ENCODE peak calls at places on chromosome 11, in eight cellular contexts. O is psoas muscle; H is CD8-positive, alpha-beta T cell; U is tibial artery; W is endodermal cell; P is cardiac muscle cell; Q is effector memory CD4-positive, alpha-beta T cell; V is GM23338. Z is an unnamed sample.

GRCh38 chr11:33259869-33260268 is 2.7 kb downstream of the HIPK3 start:
- DNase-seq in O (no peak), H (no peak), U (no peak), W (no peak), P (no peak), Q (no peak), V (no peak), Z (no peak)

GRCh38 chr11:35040221-35040942 is 98.6 kb upstream of the CD44 start:
- DNase-seq in O (no peak), H (peak; percentile 51), U (no peak), W (no peak), P (no peak), Q (peak; percentile 67), V (no peak), Z (peak; percentile 78)

GRCh38 chr11:9716275-9717039 is 52.6 kb downstream of the SWAP70 start:
- DNase-seq in O (no peak), H (no peak), U (no peak), W (no peak), P (no peak), Q (no peak), V (no peak), Z (no peak)

GRCh38 chr11:65425971-65426838 is 3.6 kb downstream of the NEAT1 start:
- DNase-seq in O (no peak), H (no peak), U (no peak), W (no peak), P (no peak), Q (no peak), V (no peak), Z (peak; percentile 81)

GRCh38 chr11:59157433-59157832 is 14.5 kb upstream of the DTX4 start:
- DNase-seq in O (no peak), H (no peak), U (no peak), W (no peak), P (no peak), Q (no peak), V (no peak), Z (no peak)

GRCh38 chr11:25515576-25515975 is 816.4 kb upstream of the ANO3 start:
- DNase-seq in O (no peak), H (no peak), U (no peak), W (no peak), P (no peak), Q (no peak), V (no peak), Z (no peak)

GRCh38 chr11:75802913-75803820 is 11.8 kb upstream of the UVRAG start:
- DNase-seq in O (peak; percentile 72), H (peak; percentile 57), U (peak; percentile 81), W (peak; percentile 94), P (peak; percentile 77), Q (peak; percentile 33), V (peak; percentile 86), Z (peak; percentile 59)

GRCh38 chr11:78699606-78700005 is 124.9 kb upstream of the NARS2 start:
- DNase-seq in O (no peak), H (no peak), U (no peak), W (no peak), P (no peak), Q (no peak), V (no peak), Z (no peak)

GRCh38 chr11:72782081-72782920 is 11.5 kb downstream of the STARD10 start:
- DNase-seq in O (peak; percentile 43), H (no peak), U (no peak), W (peak; percentile 86), P (peak; percentile 20), Q (no peak), V (peak; percentile 71), Z (no peak)

GRCh38 chr11:93529707-93530467 is 13.3 kb downstream of the SMCO4 start:
- DNase-seq in O (peak; percentile 53), H (no peak), U (no peak), W (no peak), P (no peak), Q (no peak), V (no peak), Z (no peak)

GRCh38 chr11:33544593-33545373 is 155.8 kb downstream of the C11orf91 start:
- DNase-seq in O (no peak), H (no peak), U (no peak), W (no peak), P (no peak), Q (no peak), V (no peak), Z (no peak)

GRCh38 chr11:44191322-44192014 is 96.0 kb downstream of the EXT2 start:
- DNase-seq in O (no peak), H (no peak), U (no peak), W (no peak), P (no peak), Q (no peak), V (no peak), Z (no peak)

GRCh38 chr11:74031310-74031676 is 22.4 kb upstream of the UCP3 start:
- DNase-seq in O (no peak), H (no peak), U (no peak), W (no peak), P (no peak), Q (no peak), V (no peak), Z (no peak)

GRCh38 chr11:111978028-111978771 is 41.1 kb downstream of the DIXDC1 start:
- DNase-seq in O (peak; percentile 61), H (no peak), U (peak; percentile 90), W (peak; percentile 92), P (peak; percentile 85), Q (no peak), V (peak; percentile 92), Z (no peak)

GRCh38 chr11:2266586-2267305 is 3.6 kb downstream of the ASCL2 start:
- DNase-seq in O (peak; percentile 25), H (no peak), U (no peak), W (no peak), P (no peak), Q (no peak), V (no peak), Z (no peak)

GRCh38 chr11:21514298-21514697 is 678.6 kb upstream of the ANO5 start:
- DNase-seq in O (no peak), H (no peak), U (no peak), W (peak; percentile 67), P (peak; percentile 53), Q (no peak), V (peak; percentile 36), Z (no peak)

GRCh38 chr11:134633276-134633675 is 221.2 kb upstream of the B3GAT1 start:
- DNase-seq in O (no peak), H (no peak), U (peak; percentile 50), W (peak; percentile 26), P (no peak), Q (no peak), V (no peak), Z (no peak)

GRCh38 chr11:134634897-134635831 is 223.1 kb upstream of the B3GAT1 start:
- DNase-seq in O (no peak), H (no peak), U (no peak), W (peak; percentile 67), P (peak; percentile 41), Q (no peak), V (peak; percentile 15), Z (no peak)

GRCh38 chr11:134637091-134638015 is 225.3 kb upstream of the B3GAT1 start:
- DNase-seq in O (no peak), H (no peak), U (no peak), W (peak; percentile 34), P (no peak), Q (no peak), V (no peak), Z (no peak)

GRCh38 chr11:134638796-134639540 is 226.9 kb upstream of the B3GAT1 start:
- DNase-seq in O (no peak), H (no peak), U (peak; percentile 38), W (peak; percentile 34), P (no peak), Q (no peak), V (no peak), Z (no peak)

DNA sequence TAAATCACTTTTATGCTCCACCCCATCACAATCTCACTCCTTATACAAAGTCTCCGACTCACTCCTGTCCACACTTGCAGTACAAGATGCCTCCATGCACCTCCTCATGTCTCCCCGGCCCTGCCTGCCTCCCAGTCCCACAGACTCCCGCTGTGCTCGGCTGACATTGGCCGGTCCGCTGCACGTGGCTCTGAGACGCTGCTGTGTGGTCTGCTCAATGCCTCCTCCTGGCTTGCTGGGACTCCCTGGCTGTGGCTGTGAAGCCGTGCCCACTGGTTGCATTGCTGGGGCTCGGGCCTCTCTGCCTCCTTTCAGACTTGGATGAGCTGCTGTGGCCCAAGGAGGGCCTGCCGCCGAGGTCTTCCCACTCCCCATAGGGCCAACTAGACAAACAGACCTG is 224.0 kb upstream of the B3GAT1 start:
- DNase-seq in O (no peak), H (no peak), U (peak; percentile 61), W (peak; percentile 33), P (no peak), Q (no peak), V (no peak), Z (no peak)
- H3K4me1 ChIP-seq in O (no peaks in the 10 kb centered on the region), H (no peaks in the 10 kb centered on the region), U (no peaks in the 10 kb centered on the region), W (no peaks in the 10 kb centered on the region), P (no peaks in the 10 kb centered on the region), Q (no peaks in the 10 kb centered on the region), V (no peaks in the 10 kb centered on the region), Z (no peaks in the 10 kb centered on the region)

DNA sequence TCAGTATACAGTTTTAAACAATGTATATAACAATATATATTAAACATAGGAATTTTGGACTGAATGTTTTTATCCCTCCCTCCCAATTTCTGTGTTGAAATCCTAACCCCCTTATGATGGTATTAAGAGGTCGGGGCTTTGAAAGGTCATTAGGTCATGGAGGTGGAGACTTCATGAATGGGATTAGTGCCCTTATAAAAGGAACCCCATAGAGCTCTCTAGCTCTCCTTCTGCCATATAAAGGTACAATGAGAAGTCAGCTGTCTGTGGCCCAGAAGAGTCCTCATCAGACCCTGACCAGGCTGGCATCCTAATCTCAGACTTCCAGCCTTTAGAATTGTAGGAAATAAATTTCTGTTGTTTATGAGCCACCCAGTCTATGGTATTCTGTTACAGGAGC is 6.5 kb downstream of the NNMT start:
- DNase-seq in O (no peak), H (no peak), U (no peak), W (no peak), P (no peak), Q (no peak), V (no peak), Z (no peak)
- H3K4me3 ChIP-seq in O (peak overlapping the region; percentile 72), H (no peak overlapping the region), U (peak overlapping the region; percentile 64), W (no peak overlapping the region), P (no peak overlapping the region), Q (no peak overlapping the region), V (no peak overlapping the region), Z (no peak overlapping the region)

DNA sequence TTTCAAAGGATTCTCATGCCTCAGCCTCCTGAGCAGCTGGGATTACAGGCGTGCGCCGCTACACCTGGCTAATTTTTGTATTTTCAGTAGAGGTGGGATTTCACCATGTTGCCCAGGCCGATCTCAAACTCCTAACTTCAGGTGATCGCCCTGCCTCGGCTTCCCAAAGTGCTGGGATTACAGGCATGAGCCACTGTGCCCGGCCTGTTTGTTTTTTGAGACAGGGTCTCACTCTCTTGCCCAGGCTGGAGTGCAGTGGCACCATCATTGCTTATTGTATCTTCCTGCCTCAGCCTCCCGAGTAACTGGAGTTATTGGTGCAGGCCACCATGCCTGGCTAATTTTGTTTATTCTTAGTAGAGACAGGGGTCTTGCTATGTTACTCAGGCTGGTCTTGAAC is 8.1 kb downstream of the FADS2 start:
- DNase-seq in O (no peak), H (no peak), U (no peak), W (no peak), P (no peak), Q (no peak), V (no peak), Z (no peak)
- H3K27ac ChIP-seq in O (no peak overlapping the region), H (no peak overlapping the region), U (peak overlapping the region; percentile 77), W (no peak overlapping the region), P (no peak overlapping the region), Q (no peak overlapping the region), V (peak overlapping the region; percentile 67), Z (no peak overlapping the region)

DNA sequence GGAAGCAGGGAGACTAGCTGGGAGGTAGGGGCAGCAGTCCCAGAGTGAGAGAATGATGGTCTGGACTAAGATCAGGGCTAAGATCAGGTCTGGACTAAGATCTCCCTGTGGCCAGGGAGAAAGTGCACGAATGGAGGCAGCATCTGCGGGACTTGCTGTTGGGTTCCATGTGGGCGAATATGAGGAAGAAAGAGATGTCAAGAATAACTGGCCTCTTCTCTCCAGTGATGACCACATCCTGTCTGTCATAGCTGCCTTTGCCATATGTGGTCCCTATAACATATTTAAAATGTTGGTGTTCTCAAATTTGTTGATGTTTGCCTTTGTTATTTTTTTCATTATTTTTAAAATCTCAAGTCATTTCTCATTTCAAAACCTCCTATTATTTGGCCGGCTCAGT is 27.4 kb upstream of the CXCR5 start:
- DNase-seq in O (no peak), H (no peak), U (no peak), W (no peak), P (no peak), Q (no peak), V (no peak), Z (no peak)
- H3K4me1 ChIP-seq in O (no peaks in the 10 kb centered on the region), H (peaks cover 8% of the 10 kb centered on the region), U (no peaks in the 10 kb centered on the region), W (no peaks in the 10 kb centered on the region), P (no peaks in the 10 kb centered on the region), Q (no peaks in the 10 kb centered on the region), V (no peaks in the 10 kb centered on the region), Z (no peaks in the 10 kb centered on the region)

Z was measured in CD4-positive, alpha-beta memory T cell.